ENCODE peak calls at places on chromosomes 11 and 22, in five cellular contexts. R is kidney, L is NCI-H1436 treated with DMSO at 0.1 percent for 48 hours, V is fibroblast of mammary gland, H is nucleus accumbens. P is an unnamed sample.

GRCh38 chr11:47797633-47798032 is 30.5 kb upstream of the FNBP4 start:
- DNase-seq in L (no peak), H (no peak), V (peak; percentile 86), R (no peak), P (no peak)

GRCh38 chr11:73647459-73648100 is 1.2 kb downstream of the PLEKHB1 start:
- DNase-seq in L (peak; percentile 80), R (peak; percentile 95), V (peak; percentile 71), H (peak; percentile 97), P (peak; percentile 90)

GRCh38 chr11:38824573-38824972 is 2226.5 kb upstream of the RAG2 start:
- DNase-seq in R (no peak), H (no peak), L (no peak), V (no peak), P (peak; percentile 1)

GRCh38 chr11:65780770-65781151 is at the start of gene AP5B1:
- DNase-seq in R (peak; percentile 88), H (peak; percentile 70), V (peak; percentile 24), L (no peak), P (peak; percentile 66)

GRCh38 chr11:94128171-94128745 is 383 bp upstream of the PANX1 start:
- DNase-seq in H (peak; percentile 61), L (no peak), V (no peak), R (peak; percentile 68), P (peak; percentile 60)

GRCh38 chr11:93468286-93468685 is 74.9 kb downstream of the SMCO4 start:
- DNase-seq in L (no peak), V (no peak), H (no peak), R (no peak), P (no peak)

GRCh38 chr22:22026157-22026831 is 43.7 kb upstream of the TOP3B start:
- DNase-seq in R (no peak), L (no peak), V (no peak), H (no peak), P (peak; percentile 79)

GRCh38 chr22:30128511-30128910 is 48.2 kb downstream of the HORMAD2 start:
- DNase-seq in R (no peak), L (no peak), V (no peak), H (no peak), P (no peak)

GRCh38 chr11:130390071-130390758 is 38.2 kb downstream of the ADAMTS8 start:
- DNase-seq in L (no peak), R (no peak), H (peak; percentile 48), V (peak; percentile 81), P (no peak)

GRCh38 chr11:128503231-128503991 is 83.9 kb downstream of the ETS1 start:
- DNase-seq in R (no peak), L (no peak), V (peak; percentile 98), H (no peak), P (no peak)

GRCh38 chr11:122721964-122722266 is 66.4 kb downstream of the UBASH3B start:
- DNase-seq in V (peak; percentile 93), H (no peak), R (no peak), L (no peak), P (no peak)

GRCh38 chr11:85551881-85552280 is 75.3 kb downstream of the DLG2 start:
- DNase-seq in L (no peak), R (no peak), H (no peak), V (no peak), P (no peak)

GRCh38 chr11:14306481-14306880 is 52.5 kb downstream of the RRAS2 start:
- DNase-seq in L (no peak), R (no peak), H (no peak), V (no peak), P (no peak)

GRCh38 chr22:46031965-46032851 is 55.2 kb upstream of the WNT7B start:
- DNase-seq in H (no peak), V (no peak), L (no peak), R (peak; percentile 62), P (no peak)

GRCh38 chr11:89421718-89422117 is 69.5 kb downstream of the NOX4 start:
- DNase-seq in H (no peak), R (no peak), V (no peak), L (no peak), P (no peak)

GRCh38 chr11:76672431-76673163 is 2.0 kb upstream of the LRRC32 start:
- DNase-seq in H (no peak), L (no peak), R (peak; percentile 86), V (no peak), P (peak; percentile 85)

GRCh38 chr11:76654310-76654851 is 16.2 kb downstream of the LRRC32 start:
- DNase-seq in H (no peak), V (peak; percentile 74), L (no peak), R (peak; percentile 91), P (no peak)

GRCh38 chr11:76835928-76836612 is 24.6 kb upstream of the ACER3 start:
- DNase-seq in V (peak; percentile 86), H (no peak), R (no peak), L (no peak), P (no peak)

GRCh38 chr22:45441158-45441557 is 27.7 kb downstream of the RIBC2 start:
- DNase-seq in R (no peak), H (peak; percentile 27), V (peak; percentile 75), L (no peak), P (peak; percentile 58)

GRCh38 chr22:32352681-32353080 is 5.0 kb upstream of the RFPL3 start:
- DNase-seq in V (no peak), H (no peak), L (no peak), R (no peak), P (no peak)

GRCh38 chr11:19962795-19963163 is 197.5 kb downstream of the DBX1 start:
- DNase-seq in L (no peak), V (peak; percentile 90), R (no peak), H (no peak), P (no peak)

GRCh38 chr11:64887757-64888405 is 9.5 kb upstream of the EHD1 start:
- DNase-seq in V (peak; percentile 47), L (no peak), H (peak; percentile 87), R (peak; percentile 93), P (peak; percentile 86)

GRCh38 chr11:12749442-12749841 is 75.2 kb downstream of the TEAD1 start:
- DNase-seq in L (no peak), H (no peak), R (no peak), V (no peak), P (no peak)

P was measured in GM12865.